ENCODE peak calls at places on chromosomes 6 and 20, in eight cellular contexts. T, J, H, V, S, D, M and Z are unnamed samples.
A peak's percentile ranks its signal among the peaks of the same experiment; 100 is the strongest.

GRCh38 chr20:49583669-49584417 is 15.9 kb upstream of the PTGIS start:
- DNase-seq in T (no peak), J (no peak), H (peak; percentile 63), V (no peak), S (no peak), D (peak; percentile 98), M (no peak), Z (no peak)

GRCh38 chr6:119299694-119300093 is 49.9 kb downstream of the MAN1A1 start:
- DNase-seq in T (no peak), J (no peak), H (no peak), V (no peak), S (no peak), D (no peak), M (no peak), Z (no peak)

GRCh38 chr6:21381336-21381963 is 212.1 kb upstream of the SOX4 start:
- DNase-seq in T (no peak), J (no peak), H (no peak), V (no peak), S (no peak), D (peak; percentile 76), M (no peak), Z (no peak)

GRCh38 chr6:141472550-141472949 is 660.2 kb upstream of the GJE1 start:
- DNase-seq in T (no peak), J (peak; percentile 3), H (no peak), V (no peak), S (no peak), D (no peak), M (no peak), Z (no peak)

GRCh38 chr6:41080623-41081022 is 7.8 kb downstream of the NFYA start:
- DNase-seq in T (no peak), J (no peak), H (no peak), V (no peak), S (peak; percentile 67), D (no peak), M (no peak), Z (no peak)

GRCh38 chr6:14506656-14507242 is 389.2 kb downstream of the CD83 start:
- DNase-seq in T (no peak), J (no peak), H (peak; percentile 52), V (no peak), S (no peak), D (no peak), M (no peak), Z (no peak)

GRCh38 chr6:75213112-75213511 is 7.3 kb upstream of the COL12A1 start:
- DNase-seq in T (no peak), J (peak; percentile 38), H (no peak), V (no peak), S (no peak), D (no peak), M (no peak), Z (no peak)

GRCh38 chr20:47791084-47791599 is 5.9 kb upstream of the SULF2 start:
- DNase-seq in T (no peak), J (no peak), H (no peak), V (no peak), S (no peak), D (no peak), M (no peak), Z (no peak)

GRCh38 chr6:110315856-110316398 is 42.2 kb downstream of the METTL24 start:
- DNase-seq in T (no peak), J (no peak), H (no peak), V (no peak), S (no peak), D (no peak), M (no peak), Z (no peak)

GRCh38 chr6:7078856-7079255 is 28.9 kb upstream of the RREB1 start:
- DNase-seq in T (no peak), J (no peak), H (no peak), V (no peak), S (no peak), D (no peak), M (no peak), Z (no peak)

GRCh38 chr6:73231986-73232391 is 6.7 kb upstream of the KHDC1L start:
- DNase-seq in T (no peak), J (no peak), H (no peak), V (no peak), S (no peak), D (no peak), M (no peak), Z (no peak)

GRCh38 chr6:121887724-121888123 is 452.3 kb downstream of the GJA1 start:
- DNase-seq in T (no peak), J (no peak), H (no peak), V (no peak), S (no peak), D (no peak), M (no peak), Z (no peak)

GRCh38 chr6:144284753-144285547 is at the start of gene UTRN:
- DNase-seq in T (peak; percentile 37), J (peak; percentile 94), H (no peak), V (peak; percentile 48), S (no peak), D (peak; percentile 89), M (peak; percentile 14), Z (no peak)

GRCh38 chr6:29752451-29753308 is 29.4 kb downstream of the HLA-F start:
- DNase-seq in T (peak; percentile 80), J (peak; percentile 98), H (peak; percentile 51), V (peak; percentile 68), S (peak; percentile 90), D (peak; percentile 82), M (peak; percentile 78), Z (peak; percentile 72)

GRCh38 chr6:81998432-81998831 is 246.0 kb upstream of the TENT5A start:
- DNase-seq in T (no peak), J (no peak), H (no peak), V (no peak), S (no peak), D (peak; percentile 87), M (no peak), Z (no peak)

GRCh38 chr6:13710552-13711383 is 867 bp downstream of the RANBP9 start:
- DNase-seq in T (peak; percentile 23), J (peak; percentile 67), H (peak; percentile 42), V (no peak), S (peak; percentile 71), D (peak; percentile 29), M (peak; percentile 22), Z (peak; percentile 2)

GRCh38 chr20:51043811-51044210 is 20.9 kb upstream of the KCNG1 start:
- DNase-seq in T (no peak), J (no peak), H (no peak), V (no peak), S (no peak), D (peak; percentile 64), M (no peak), Z (no peak)

GRCh38 chr6:53250137-53250760 is 98.5 kb downstream of the ELOVL5 start:
- DNase-seq in T (no peak), J (no peak), H (no peak), V (no peak), S (no peak), D (peak; percentile 36), M (no peak), Z (no peak)

GRCh38 chr6:134363323-134364039 is 45.6 kb upstream of the SGK1 start:
- DNase-seq in T (no peak), J (no peak), H (no peak), V (no peak), S (no peak), D (peak; percentile 87), M (no peak), Z (no peak)

GRCh38 chr6:161618816-161619454 is 345.1 kb upstream of the AGPAT4 start:
- DNase-seq in T (no peak), J (peak; percentile 71), H (no peak), V (no peak), S (peak; percentile 3), D (peak; percentile 22), M (no peak), Z (no peak)

GRCh38 chr20:43095034-43095433 is 94.7 kb downstream of the PTPRT start:
- DNase-seq in T (no peak), J (no peak), H (no peak), V (no peak), S (no peak), D (no peak), M (no peak), Z (no peak)

GRCh38 chr6:166106076-166106686 is 61.5 kb downstream of the TBXT start:
- DNase-seq in T (peak; percentile 46), J (peak; percentile 86), H (peak; percentile 25), V (peak; percentile 7), S (peak; percentile 76), D (peak; percentile 56), M (peak; percentile 33), Z (no peak)

GRCh38 chr6:169881976-169882375 is 130.6 kb downstream of the ERMARD start:
- DNase-seq in T (no peak), J (no peak), H (no peak), V (no peak), S (no peak), D (no peak), M (no peak), Z (no peak)

GRCh38 chr6:34146801-34147592 is 1.1 kb upstream of the GRM4 start:
- DNase-seq in T (no peak), J (no peak), H (peak; percentile 47), V (no peak), S (no peak), D (peak; percentile 55), M (no peak), Z (no peak)

GRCh38 chr6:151885234-151885633 is 77.8 kb downstream of the ESR1 start:
- DNase-seq in T (no peak), J (no peak), H (no peak), V (no peak), S (no peak), D (no peak), M (no peak), Z (no peak)

GRCh38 chr20:4585104-4585753 is 136.5 kb upstream of the PRND start:
- DNase-seq in T (no peak), J (peak; percentile 12), H (no peak), V (no peak), S (no peak), D (peak; percentile 87), M (no peak), Z (no peak)

GRCh38 chr6:45533394-45533793 is 155.7 kb upstream of the SUPT3H start:
- DNase-seq in T (no peak), J (no peak), H (no peak), V (no peak), S (no peak), D (no peak), M (no peak), Z (no peak)

GRCh38 chr6:106163446-106163965 is 77.4 kb downstream of the PRDM1 start:
- DNase-seq in T (peak; percentile 51), J (peak; percentile 50), H (no peak), V (peak; percentile 34), S (peak; percentile 74), D (peak; percentile 77), M (no peak), Z (peak; percentile 24)